ENCODE peak calls at places on chromosomes 6 and 20, in eight cellular contexts. One of them, this sample, is unnamed.

GRCh38 chr6:137494281-137494966 is at the start of gene OLIG3:
- DNase-seq in IMR-90: no peak
- DNase-seq in keratinocyte: no peak
- DNase-seq in HepG2: no peak
- DNase-seq in GM23248: no peak
- DNase-seq in PC-9: no peak
- DNase-seq in fibroblast of lung: no peak
- DNase-seq in neuronal stem cell: peak; percentile 37
- DNase-seq in this sample: no peak

GRCh38 chr6:139338845-139339244 is 35.6 kb downstream of the CITED2 start:
- DNase-seq in GM23248: peak; percentile 78
- DNase-seq in neuronal stem cell: no peak
- DNase-seq in keratinocyte: no peak
- DNase-seq in IMR-90: peak; percentile 58
- DNase-seq in fibroblast of lung: peak; percentile 87
- DNase-seq in HepG2: no peak
- DNase-seq in PC-9: no peak
- DNase-seq in this sample: no peak

GRCh38 chr20:10179574-10180298 is 38.9 kb upstream of the SNAP25 start:
- DNase-seq in keratinocyte: no peak
- DNase-seq in neuronal stem cell: peak; percentile 11
- DNase-seq in GM23248: peak; percentile 6
- DNase-seq in HepG2: peak; percentile 19
- DNase-seq in fibroblast of lung: peak; percentile 35
- DNase-seq in IMR-90: peak; percentile 26
- DNase-seq in PC-9: no peak
- DNase-seq in this sample: peak; percentile 44

GRCh38 chr6:1787894-1788293 is 178.2 kb downstream of the FOXC1 start:
- DNase-seq in GM23248: peak; percentile 88
- DNase-seq in neuronal stem cell: no peak
- DNase-seq in fibroblast of lung: peak; percentile 40
- DNase-seq in HepG2: no peak
- DNase-seq in IMR-90: peak; percentile 65
- DNase-seq in keratinocyte: no peak
- DNase-seq in PC-9: no peak
- DNase-seq in this sample: no peak

GRCh38 chr6:44068607-44069296 is 58.5 kb downstream of the MRPL14 start:
- DNase-seq in HepG2: no peak
- DNase-seq in neuronal stem cell: no peak
- DNase-seq in fibroblast of lung: no peak
- DNase-seq in PC-9: no peak
- DNase-seq in GM23248: no peak
- DNase-seq in keratinocyte: no peak
- DNase-seq in IMR-90: no peak
- DNase-seq in this sample: no peak

GRCh38 chr6:151338816-151339215 is 52.5 kb downstream of the ZBTB2 start:
- DNase-seq in HepG2: no peak
- DNase-seq in PC-9: no peak
- DNase-seq in IMR-90: no peak
- DNase-seq in keratinocyte: no peak
- DNase-seq in neuronal stem cell: no peak
- DNase-seq in fibroblast of lung: no peak
- DNase-seq in GM23248: no peak
- DNase-seq in this sample: no peak

GRCh38 chr6:82494367-82494766 is 130.8 kb downstream of the TPBG start:
- DNase-seq in IMR-90: no peak
- DNase-seq in neuronal stem cell: peak; percentile 18
- DNase-seq in PC-9: no peak
- DNase-seq in GM23248: no peak
- DNase-seq in keratinocyte: no peak
- DNase-seq in HepG2: no peak
- DNase-seq in fibroblast of lung: no peak
- DNase-seq in this sample: no peak

GRCh38 chr6:106787327-106788196 is 158.2 kb downstream of the QRSL1 start:
- DNase-seq in IMR-90: no peak
- DNase-seq in HepG2: peak; percentile 92
- DNase-seq in keratinocyte: no peak
- DNase-seq in PC-9: no peak
- DNase-seq in neuronal stem cell: no peak
- DNase-seq in GM23248: no peak
- DNase-seq in fibroblast of lung: no peak
- DNase-seq in this sample: no peak

GRCh38 chr6:38012573-38012972 is 193.0 kb downstream of the ZFAND3 start:
- DNase-seq in GM23248: peak; percentile 71
- DNase-seq in keratinocyte: no peak
- DNase-seq in fibroblast of lung: peak; percentile 77
- DNase-seq in IMR-90: peak; percentile 67
- DNase-seq in PC-9: no peak
- DNase-seq in neuronal stem cell: no peak
- DNase-seq in HepG2: peak; percentile 57
- DNase-seq in this sample: peak; percentile 67

GRCh38 chr6:123967900-123968299 is 164.2 kb downstream of the NKAIN2 start:
- DNase-seq in IMR-90: no peak
- DNase-seq in neuronal stem cell: no peak
- DNase-seq in keratinocyte: no peak
- DNase-seq in HepG2: no peak
- DNase-seq in GM23248: no peak
- DNase-seq in fibroblast of lung: no peak
- DNase-seq in PC-9: no peak
- DNase-seq in this sample: no peak

GRCh38 chr6:61558796-61559195 is 727.2 kb downstream of the KHDRBS2 start:
- DNase-seq in neuronal stem cell: no peak
- DNase-seq in keratinocyte: no peak
- DNase-seq in IMR-90: no peak
- DNase-seq in fibroblast of lung: no peak
- DNase-seq in HepG2: no peak
- DNase-seq in PC-9: no peak
- DNase-seq in GM23248: no peak
- DNase-seq in this sample: no peak

DNA sequence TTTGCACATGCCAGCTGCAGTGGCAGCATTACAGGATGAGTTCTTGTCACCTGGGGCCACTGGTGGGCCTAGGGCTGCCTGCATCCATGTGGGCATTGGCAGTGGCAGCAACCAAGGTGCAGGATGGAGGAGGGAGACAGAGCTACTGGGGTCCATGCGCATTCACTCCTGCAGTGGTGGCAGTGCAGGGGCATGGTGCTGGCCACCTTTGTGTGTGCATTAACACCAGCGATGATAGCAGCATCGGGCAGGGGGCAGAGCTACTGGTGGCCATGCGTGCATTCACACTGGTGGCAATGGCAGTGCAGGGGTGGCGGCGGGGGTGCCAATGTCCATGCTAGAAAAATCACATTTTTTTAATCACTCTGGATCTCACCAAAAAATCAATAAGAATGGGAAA is 730.0 kb downstream of the KHDRBS2 start:
- DNase-seq in PC-9: no peak
- DNase-seq in GM23248: no peak
- DNase-seq in IMR-90: no peak
- DNase-seq in HepG2: no peak
- DNase-seq in neuronal stem cell: no peak
- DNase-seq in keratinocyte: no peak
- DNase-seq in fibroblast of lung: no peak
- DNase-seq in this sample: no peak
- H2AFZ ChIP-seq in PC-9: no peak overlapping the region
- H2AFZ ChIP-seq in GM23248: no peak overlapping the region
- H2AFZ ChIP-seq in IMR-90: no peak overlapping the region
- H2AFZ ChIP-seq in HepG2: no peak overlapping the region
- H2AFZ ChIP-seq in neuronal stem cell: no peak overlapping the region
- H2AFZ ChIP-seq in keratinocyte: no peak overlapping the region
- H2AFZ ChIP-seq in fibroblast of lung: no peak overlapping the region
- H2AFZ ChIP-seq in this sample: no peak overlapping the region

GRCh38 chr20:44698351-44698750 is 16.8 kb upstream of the CCN5 start:
- DNase-seq in fibroblast of lung: no peak
- DNase-seq in PC-9: no peak
- DNase-seq in GM23248: no peak
- DNase-seq in IMR-90: no peak
- DNase-seq in neuronal stem cell: no peak
- DNase-seq in HepG2: no peak
- DNase-seq in keratinocyte: no peak
- DNase-seq in this sample: no peak

GRCh38 chr20:44693625-44694024 is 21.5 kb upstream of the CCN5 start:
- DNase-seq in fibroblast of lung: no peak
- DNase-seq in neuronal stem cell: no peak
- DNase-seq in IMR-90: no peak
- DNase-seq in keratinocyte: no peak
- DNase-seq in PC-9: no peak
- DNase-seq in GM23248: no peak
- DNase-seq in HepG2: no peak
- DNase-seq in this sample: no peak

GRCh38 chr20:44694159-44694558 is 21.0 kb upstream of the CCN5 start:
- DNase-seq in IMR-90: no peak
- DNase-seq in HepG2: no peak
- DNase-seq in keratinocyte: no peak
- DNase-seq in neuronal stem cell: no peak
- DNase-seq in fibroblast of lung: no peak
- DNase-seq in GM23248: no peak
- DNase-seq in PC-9: no peak
- DNase-seq in this sample: no peak

GRCh38 chr20:44695295-44696230 is 19.6 kb upstream of the CCN5 start:
- DNase-seq in IMR-90: peak; percentile 85
- DNase-seq in HepG2: no peak
- DNase-seq in GM23248: peak; percentile 74
- DNase-seq in fibroblast of lung: peak; percentile 96
- DNase-seq in PC-9: no peak
- DNase-seq in neuronal stem cell: no peak
- DNase-seq in keratinocyte: no peak
- DNase-seq in this sample: no peak

GRCh38 chr20:44696315-44696714 is 18.9 kb upstream of the CCN5 start:
- DNase-seq in HepG2: peak; percentile 37
- DNase-seq in neuronal stem cell: no peak
- DNase-seq in GM23248: no peak
- DNase-seq in fibroblast of lung: no peak
- DNase-seq in keratinocyte: no peak
- DNase-seq in IMR-90: no peak
- DNase-seq in PC-9: no peak
- DNase-seq in this sample: no peak
- H2AFZ ChIP-seq in HepG2: no peak overlapping the region
- H2AFZ ChIP-seq in neuronal stem cell: no peak overlapping the region
- H2AFZ ChIP-seq in GM23248: peak overlapping the region; percentile 19
- H2AFZ ChIP-seq in fibroblast of lung: no peak overlapping the region
- H2AFZ ChIP-seq in keratinocyte: no peak overlapping the region
- H2AFZ ChIP-seq in IMR-90: no peak overlapping the region
- H2AFZ ChIP-seq in PC-9: no peak overlapping the region
- H2AFZ ChIP-seq in this sample: no peak overlapping the region

GRCh38 chr6:100599088-100599770 is 134.5 kb upstream of the SIM1 start:
- DNase-seq in fibroblast of lung: no peak
- DNase-seq in GM23248: no peak
- DNase-seq in keratinocyte: no peak
- DNase-seq in neuronal stem cell: no peak
- DNase-seq in HepG2: no peak
- DNase-seq in IMR-90: no peak
- DNase-seq in PC-9: no peak
- DNase-seq in this sample: no peak
- H2AFZ ChIP-seq in fibroblast of lung: no peak overlapping the region
- H2AFZ ChIP-seq in GM23248: no peak overlapping the region
- H2AFZ ChIP-seq in keratinocyte: no peak overlapping the region
- H2AFZ ChIP-seq in neuronal stem cell: no peak overlapping the region
- H2AFZ ChIP-seq in HepG2: no peak overlapping the region
- H2AFZ ChIP-seq in IMR-90: no peak overlapping the region
- H2AFZ ChIP-seq in PC-9: no peak overlapping the region
- H2AFZ ChIP-seq in this sample: no peak overlapping the region

GRCh38 chr6:113401231-113401630 is 455.9 kb upstream of the MARCKS start:
- DNase-seq in fibroblast of lung: no peak
- DNase-seq in PC-9: no peak
- DNase-seq in GM23248: no peak
- DNase-seq in neuronal stem cell: no peak
- DNase-seq in keratinocyte: no peak
- DNase-seq in HepG2: no peak
- DNase-seq in IMR-90: no peak
- DNase-seq in this sample: no peak

GRCh38 chr6:113403966-113404575 is 453.1 kb upstream of the MARCKS start:
- DNase-seq in IMR-90: no peak
- DNase-seq in PC-9: no peak
- DNase-seq in keratinocyte: no peak
- DNase-seq in neuronal stem cell: no peak
- DNase-seq in fibroblast of lung: peak; percentile 29
- DNase-seq in GM23248: no peak
- DNase-seq in HepG2: no peak
- DNase-seq in this sample: no peak

GRCh38 chr6:113405326-113406050 is 451.7 kb upstream of the MARCKS start:
- DNase-seq in HepG2: no peak
- DNase-seq in PC-9: no peak
- DNase-seq in fibroblast of lung: peak; percentile 58
- DNase-seq in IMR-90: no peak
- DNase-seq in neuronal stem cell: no peak
- DNase-seq in GM23248: peak; percentile 39
- DNase-seq in keratinocyte: no peak
- DNase-seq in this sample: no peak

GRCh38 chr6:113406051-113406695 is 451.0 kb upstream of the MARCKS start:
- DNase-seq in keratinocyte: no peak
- DNase-seq in HepG2: no peak
- DNase-seq in GM23248: peak; percentile 26
- DNase-seq in IMR-90: no peak
- DNase-seq in fibroblast of lung: peak; percentile 24
- DNase-seq in neuronal stem cell: no peak
- DNase-seq in PC-9: no peak
- DNase-seq in this sample: no peak

DNA sequence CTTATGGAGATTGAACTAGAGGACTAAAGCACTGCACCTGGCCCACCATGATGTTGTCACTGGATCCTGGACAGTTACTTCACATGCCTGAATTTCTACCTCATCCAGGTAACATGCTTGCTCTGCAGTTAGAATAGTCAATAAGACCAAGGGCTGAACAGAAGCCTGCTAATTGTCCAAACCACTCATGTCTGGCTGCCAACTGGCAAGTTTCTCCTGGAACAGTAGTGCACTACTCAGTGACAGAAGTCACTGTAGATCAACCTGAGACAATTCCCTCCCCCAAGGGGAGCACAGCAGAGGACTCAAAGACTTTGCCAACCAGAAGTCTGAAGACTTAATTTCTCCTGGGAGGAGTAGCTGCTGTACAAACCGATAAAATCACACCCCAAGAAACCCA is 454.6 kb upstream of the MARCKS start:
- DNase-seq in PC-9: no peak
- DNase-seq in GM23248: no peak
- DNase-seq in neuronal stem cell: no peak
- DNase-seq in keratinocyte: no peak
- DNase-seq in fibroblast of lung: no peak
- DNase-seq in HepG2: no peak
- DNase-seq in IMR-90: no peak
- DNase-seq in this sample: no peak
- H2AFZ ChIP-seq in PC-9: no peak overlapping the region
- H2AFZ ChIP-seq in GM23248: no peak overlapping the region
- H2AFZ ChIP-seq in neuronal stem cell: peak overlapping the region; percentile 47
- H2AFZ ChIP-seq in keratinocyte: no peak overlapping the region
- H2AFZ ChIP-seq in fibroblast of lung: no peak overlapping the region
- H2AFZ ChIP-seq in HepG2: no peak overlapping the region
- H2AFZ ChIP-seq in IMR-90: no peak overlapping the region
- H2AFZ ChIP-seq in this sample: no peak overlapping the region

GRCh38 chr6:143698759-143699750 is 21.3 kb downstream of the PHACTR2 start:
- DNase-seq in PC-9: no peak
- DNase-seq in keratinocyte: no peak
- DNase-seq in fibroblast of lung: no peak
- DNase-seq in IMR-90: no peak
- DNase-seq in HepG2: peak; percentile 29
- DNase-seq in neuronal stem cell: no peak
- DNase-seq in GM23248: no peak
- DNase-seq in this sample: no peak
- H2AFZ ChIP-seq in PC-9: no peak overlapping the region
- H2AFZ ChIP-seq in keratinocyte: no peak overlapping the region
- H2AFZ ChIP-seq in fibroblast of lung: no peak overlapping the region
- H2AFZ ChIP-seq in IMR-90: no peak overlapping the region
- H2AFZ ChIP-seq in HepG2: no peak overlapping the region
- H2AFZ ChIP-seq in neuronal stem cell: no peak overlapping the region
- H2AFZ ChIP-seq in GM23248: no peak overlapping the region
- H2AFZ ChIP-seq in this sample: no peak overlapping the region

This sample was measured in PC-3.